ENCODE peak calls at places on chromosomes 2 and 18, in four cellular contexts. E is psoas muscle, M is GM23338, I is brain microvascular endothelial cell. W is an unnamed sample. For H3K27me3, the result is how much of the 10 kb centered on the place peaks cover.

GRCh38 chr18:470661-471501 is 29.6 kb downstream of the COLEC12 start:
- DNase-seq in E (no peak), M (no peak), I (peak), W (no peak)

GRCh38 chr2:205376071-205376470 is 306.2 kb upstream of the NRP2 start:
- DNase-seq in E (no peak), M (no peak), I (no peak), W (no peak)

GRCh38 chr2:209367091-209367747 is 56.6 kb upstream of the MAP2 start:
- DNase-seq in E (no peak), M (no peak), I (no peak), W (no peak)

GRCh38 chr2:215498411-215498810 is 62.5 kb upstream of the FN1 start:
- DNase-seq in E (no peak), M (no peak), I (peak), W (no peak)

GRCh38 chr2:226117506-226118065 is 682.0 kb downstream of the IRS1 start:
- DNase-seq in E (no peak), M (no peak), I (peak), W (no peak)

GRCh38 chr18:24112874-24113615 is 25.8 kb upstream of the CABYR start:
- DNase-seq in E (no peak), M (no peak), I (peak), W (no peak)

GRCh38 chr2:180564051-180564450 is 416.4 kb upstream of the UBE2E3 start:
- DNase-seq in E (no peak), M (no peak), I (no peak), W (no peak)

GRCh38 chr2:14778015-14778414 is 145.5 kb downstream of the LRATD1 start:
- DNase-seq in E (no peak), M (no peak), I (no peak), W (no peak)

GRCh38 chr2:242020196-242021004 is 150.9 kb downstream of the RTP5 start:
- DNase-seq in E (peak), M (no peak), I (no peak), W (no peak)

GRCh38 chr2:197883354-197884032 is 79.1 kb downstream of the PLCL1 start:
- DNase-seq in E (no peak), M (no peak), I (peak), W (no peak)

GRCh38 chr2:19104503-19104902 is 253.9 kb downstream of the OSR1 start:
- DNase-seq in E (no peak), M (no peak), I (no peak), W (no peak)

GRCh38 chr2:182186132-182186735 is 200.6 kb downstream of the PPP1R1C start:
- DNase-seq in E (no peak), M (peak), I (no peak), W (no peak)

GRCh38 chr2:223306371-223306770 is 254.4 kb downstream of the KCNE4 start:
- DNase-seq in E (no peak), M (peak), I (peak), W (no peak)

GRCh38 chr2:240972636-240973521 is 25.5 kb upstream of the SNED1 start:
- DNase-seq in E (peak), M (no peak), I (no peak), W (no peak)

GRCh38 chr2:86482034-86482433 is 40.9 kb downstream of the KDM3A start:
- DNase-seq in E (no peak), M (no peak), I (no peak), W (no peak)

GRCh38 chr2:186256540-186256939 is 229.5 kb upstream of the ZC3H15 start:
- DNase-seq in E (no peak), M (peak), I (peak), W (no peak)

GRCh38 chr2:224442092-224442999 is 40.4 kb upstream of the FAM124B start:
- DNase-seq in E (peak), M (peak), I (no peak), W (no peak)

GRCh38 chr18:76593838-76594237 is 98.8 kb upstream of the ZNF516 start:
- DNase-seq in E (no peak), M (no peak), I (no peak), W (no peak)

GRCh38 chr2:64203131-64204005 is 59.1 kb upstream of the PELI1 start:
- DNase-seq in E (no peak), M (no peak), I (no peak), W (no peak)

GRCh38 chr18:69838003-69838402 is 109.7 kb downstream of the CD226 start:
- DNase-seq in E (no peak), M (no peak), I (no peak), W (no peak)

GRCh38 chr18:58495202-58495601 is 133.7 kb downstream of the ALPK2 start:
- DNase-seq in E (no peak), M (no peak), I (no peak), W (no peak)

GRCh38 chr2:43171789-43172188 is 54.6 kb downstream of the ZFP36L2 start:
- DNase-seq in E (no peak), M (no peak), I (peak), W (no peak)

GRCh38 chr2:27960237-27960912 is 69.8 kb downstream of the BABAM2 start:
- DNase-seq in E (no peak), M (no peak), I (peak), W (no peak)

GRCh38 chr2:240920783-240921231 is 14.7 kb downstream of the CROCC2 start:
- DNase-seq in E (no peak), M (no peak), I (no peak), W (no peak)

GRCh38 chr2:143513081-143513480 is 383.9 kb downstream of the ARHGAP15 start:
- DNase-seq in E (no peak), M (peak), I (peak), W (no peak)

GRCh38 chr18:63646916-63647315 is 2.9 kb upstream of the SERPINB4 start:
- DNase-seq in E (no peak), M (no peak), I (no peak), W (no peak)

GRCh38 chr2:23454501-23455120 is 69.6 kb downstream of the KLHL29 start:
- DNase-seq in E (no peak), M (no peak), I (no peak), W (no peak)

GRCh38 chr2:47520825-47521665 is 118.1 kb downstream of the MSH2 start:
- DNase-seq in E (peak), M (peak), I (peak), W (no peak)

GRCh38 chr2:233912799-233913423 is 4.3 kb upstream of the TRPM8 start:
- DNase-seq in E (no peak), M (peak), I (peak), W (no peak)

GRCh38 chr2:15640291-15640711 is 48.6 kb downstream of the DDX1 start:
- DNase-seq in E (no peak), M (no peak), I (peak), W (no peak)

GRCh38 chr2:153870308-153870707 is 1.4 kb upstream of the GALNT13 start:
- DNase-seq in E (no peak), M (peak), I (no peak), W (no peak)

GRCh38 chr2:112181571-112182290 is 43.5 kb downstream of the FBLN7 start:
- DNase-seq in E (no peak), M (peak), I (no peak), W (no peak)

GRCh38 chr2:136134126-136134525 is 16.2 kb upstream of the CXCR4 start:
- DNase-seq in E (no peak), M (no peak), I (no peak), W (no peak)

GRCh38 chr2:240604291-240604938 is 17.9 kb downstream of the CAPN10 start:
- DNase-seq in E (peak), M (peak), I (peak), W (peak)

GRCh38 chr2:151192681-151193080 is 69.0 kb downstream of the RBM43 start:
- DNase-seq in E (no peak), M (no peak), I (no peak), W (no peak)

DNA sequence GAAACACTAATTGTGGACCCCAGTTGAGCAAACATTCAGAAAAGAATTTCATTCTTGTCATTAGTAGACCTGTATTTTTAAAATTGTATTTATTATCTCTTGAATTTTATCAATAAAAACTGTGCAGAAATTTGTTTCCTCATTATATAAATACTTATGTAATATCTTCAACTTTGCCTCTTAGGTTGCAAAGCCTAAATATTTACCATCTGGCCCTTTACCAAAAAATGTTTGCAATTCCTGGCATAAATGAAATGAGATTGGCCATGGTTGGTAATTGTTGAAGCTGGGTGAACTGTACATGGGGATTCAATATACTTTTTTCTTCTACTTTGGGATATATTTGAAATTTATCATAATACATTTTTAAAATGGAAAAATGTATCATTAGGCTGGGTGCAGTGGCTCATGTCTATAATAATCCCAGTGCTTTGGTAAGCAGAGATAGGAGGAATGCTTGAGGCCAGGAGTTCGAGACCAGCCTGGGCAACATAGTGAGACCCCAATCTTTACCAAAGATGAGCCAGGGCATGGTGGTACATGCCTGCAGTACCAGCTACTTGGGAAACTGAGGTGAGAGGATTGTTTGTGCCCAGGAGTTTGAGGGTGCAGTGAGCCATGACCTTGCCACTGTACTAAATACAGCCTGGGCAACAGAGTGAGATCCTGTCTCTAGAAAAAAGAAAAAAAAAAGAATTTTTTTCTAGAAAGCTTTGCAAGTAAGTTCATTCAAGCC is 89.0 kb downstream of the SLC66A3 start:
- DNase-seq in E (no peak), M (no peak), I (no peak), W (no peak)
- H3K4me3 ChIP-seq in E (no peak), M (no peak), I (no peak), W (no peak)

GRCh38 chr2:29663266-29663665 is 258.1 kb downstream of the ALK start:
- DNase-seq in E (no peak), M (no peak), I (peak), W (no peak)

GRCh38 chr2:29664578-29664977 is 256.8 kb downstream of the ALK start:
- DNase-seq in E (no peak), M (no peak), I (no peak), W (no peak)

GRCh38 chr2:29660216-29660615 is 261.2 kb downstream of the ALK start:
- DNase-seq in E (no peak), M (no peak), I (no peak), W (no peak)

GRCh38 chr2:29657674-29658073 is 263.7 kb downstream of the ALK start:
- DNase-seq in E (no peak), M (no peak), I (no peak), W (no peak)

DNA sequence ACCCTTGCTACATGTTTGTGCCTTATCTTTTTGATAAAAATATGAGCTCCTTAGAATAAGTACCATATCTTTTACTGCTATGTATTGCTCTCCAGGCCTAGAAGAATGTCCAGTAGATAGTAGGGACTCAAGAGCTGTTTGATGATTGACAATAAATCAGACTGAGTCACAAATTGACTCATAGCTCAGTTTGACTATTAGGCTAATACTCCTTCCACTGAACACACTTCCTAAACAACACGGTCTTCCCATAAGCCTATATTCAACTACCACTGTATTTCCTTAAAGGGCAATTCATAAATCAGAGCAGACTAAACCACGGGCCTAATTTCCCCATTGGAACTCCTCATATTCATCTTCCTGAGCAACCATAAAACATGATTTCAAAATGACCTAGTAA is 258.5 kb downstream of the ALK start:
- DNase-seq in E (no peak), M (no peak), I (no peak), W (no peak)
- H3K27ac ChIP-seq in E (no peak), M (no peak), I (peak), W (no peak)

GRCh38 chr2:218889937-218890336 is 9.3 kb downstream of the WNT10A start:
- DNase-seq in E (no peak), M (no peak), I (no peak), W (no peak)
- H3K27me3 ChIP-seq in E (under half), M (half or more), I (half or more), W (under half)

DNA sequence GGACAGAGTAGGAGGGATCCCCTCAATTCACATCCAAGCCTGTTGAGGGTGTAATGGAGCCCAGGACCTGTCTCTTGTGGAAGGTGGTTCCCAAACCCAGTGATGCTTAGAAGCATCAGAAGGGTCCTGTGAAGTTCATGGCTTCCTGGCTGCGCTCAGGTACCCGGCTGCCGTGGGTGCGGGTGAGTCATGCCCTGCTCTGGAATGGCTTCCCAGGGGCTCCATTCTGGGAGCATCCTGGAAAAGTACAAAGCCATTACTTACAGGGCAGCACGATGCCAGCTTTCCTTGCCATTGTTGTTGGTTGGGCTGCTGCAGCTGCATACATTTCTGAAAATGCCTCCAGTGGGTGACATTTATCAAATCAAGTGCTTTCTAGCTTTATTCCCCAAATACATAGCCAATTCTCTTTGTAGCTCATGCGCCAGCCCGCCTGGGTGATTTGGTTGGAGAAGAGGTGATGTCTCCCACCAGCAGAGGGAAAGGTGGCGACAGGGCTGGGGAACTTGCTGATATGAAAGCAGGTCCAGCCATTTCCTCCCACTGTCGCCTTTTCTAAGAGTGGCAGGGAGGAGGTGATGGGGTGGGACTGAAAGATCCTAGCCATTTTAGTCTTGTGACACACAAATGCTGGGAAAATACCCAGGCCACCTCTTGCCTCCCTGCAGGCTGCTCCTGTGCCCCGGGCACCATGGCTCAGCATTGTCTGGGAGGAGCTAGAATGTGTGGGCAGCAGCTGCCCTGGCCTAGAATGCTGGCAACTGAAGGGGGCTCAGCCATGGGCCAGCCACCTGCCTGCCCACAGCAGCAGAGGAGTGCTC is 65.9 kb upstream of the HPCAL1 start:
- DNase-seq in E (peak), M (no peak), I (no peak), W (no peak)
- H3K4me3 ChIP-seq in E (no peak), M (no peak), I (no peak), W (no peak)

GRCh38 chr2:3193423-3194330 is 183.9 kb downstream of the EIPR1 start:
- DNase-seq in E (no peak), M (no peak), I (no peak), W (no peak)
- H3K27ac ChIP-seq in E (no peak), M (no peak), I (no peak), W (no peak)

GRCh38 chr2:129934044-129934822 is 45.2 kb upstream of the RAB6C start:
- DNase-seq in E (peak), M (peak), I (no peak), W (no peak)
- H3K27me3 ChIP-seq in E (under half), M (under half), I (under half), W (under half)

GRCh38 chr18:59559528-59559927 is 137.7 kb downstream of the CCBE1 start:
- DNase-seq in E (no peak), M (no peak), I (no peak), W (no peak)
- H3K4me3 ChIP-seq in E (no peak), M (no peak), I (no peak), W (no peak)

GRCh38 chr2:237280235-237280634 is 133.7 kb downstream of the COL6A3 start:
- DNase-seq in E (no peak), M (no peak), I (peak), W (no peak)

GRCh38 chr2:237277151-237277550 is 136.8 kb downstream of the COL6A3 start:
- DNase-seq in E (no peak), M (no peak), I (no peak), W (no peak)

GRCh38 chr2:237280937-237281336 is 133.0 kb downstream of the COL6A3 start:
- DNase-seq in E (no peak), M (no peak), I (no peak), W (no peak)

GRCh38 chr2:237278593-237278992 is 135.4 kb downstream of the COL6A3 start:
- DNase-seq in E (peak), M (no peak), I (no peak), W (no peak)

DNA sequence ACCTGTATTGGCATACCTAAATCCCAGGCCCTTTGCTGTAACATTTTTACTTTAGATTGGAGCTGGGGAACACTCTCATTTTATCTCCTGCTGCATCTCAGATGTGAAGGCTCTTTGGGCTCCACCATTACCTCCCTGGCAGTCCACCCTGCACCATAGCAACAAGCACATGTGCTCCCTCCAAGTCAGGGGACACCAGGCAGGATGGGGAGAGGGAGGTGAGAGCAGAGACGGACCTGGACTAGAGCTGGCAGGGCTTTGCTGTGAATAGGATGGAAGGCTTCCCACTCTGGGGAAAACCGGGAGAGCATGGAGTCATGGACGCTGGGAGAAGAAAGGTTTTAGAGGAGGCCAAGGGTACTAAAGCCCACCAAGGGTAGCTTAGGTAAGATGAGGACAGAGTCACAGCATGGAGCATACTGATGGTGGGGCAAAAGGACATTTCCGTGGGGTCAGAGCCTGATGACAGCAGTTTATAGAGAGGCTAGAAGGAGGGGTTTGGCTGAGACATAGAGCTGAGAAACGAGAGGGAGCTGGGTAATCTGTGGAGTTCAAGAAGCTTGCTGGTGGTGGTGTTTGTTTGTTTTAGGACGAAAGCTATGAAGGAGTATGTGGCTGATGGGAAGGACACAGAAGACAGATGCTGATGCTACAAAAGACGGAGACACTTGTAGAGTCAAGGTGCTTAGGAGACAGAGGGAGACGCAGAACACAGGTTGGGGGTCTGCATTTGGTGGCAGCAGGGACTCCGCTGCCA is 134.8 kb downstream of the COL6A3 start:
- DNase-seq in E (no peak), M (no peak), I (no peak), W (no peak)
- H3K27ac ChIP-seq in E (peak), M (no peak), I (peak), W (peak)

GRCh38 chr2:219252900-219253752 is at the start of gene TUBA4B:
- DNase-seq in E (peak), M (peak), I (peak), W (no peak)
- H3K27me3 ChIP-seq in E (under half), M (under half), I (under half), W (under half)

GRCh38 chr18:10453885-10454772 is at the start of gene APCDD1:
- DNase-seq in E (peak), M (peak), I (no peak), W (no peak)
- H3K4me3 ChIP-seq in E (peak), M (peak), I (peak), W (peak)

W was measured in thoracic aorta.